ENCODE peak calls at places on chromosomes 4 and X, in five cellular contexts. Q is lung, L is fibroblast of lung, S is uterus, K is endodermal cell. G is an unnamed sample.

GRCh38 chr4:4392501-4393183 is 5.7 kb downstream of the NSG1 start:
- DNase-seq in S (no peak), Q (no peak), L (no peak), K (no peak), G (no peak)

GRCh38 chrX:149462849-149463248 is 42.3 kb downstream of the IDS start:
- DNase-seq in K (no peak), Q (no peak), S (no peak), L (peak; percentile 15), G (no peak)

GRCh38 chr4:183111452-183111885 is 12.4 kb downstream of the WWC2 start:
- DNase-seq in Q (no peak), S (no peak), K (no peak), L (no peak), G (no peak)

GRCh38 chrX:148135738-148136137 is 154.6 kb downstream of the FMR1NB start:
- DNase-seq in L (peak; percentile 12), K (no peak), Q (no peak), S (no peak), G (no peak)

GRCh38 chrX:99798951-99799350 is 611.1 kb downstream of the PCDH19 start:
- DNase-seq in S (no peak), Q (no peak), K (no peak), L (peak; percentile 22), G (no peak)

GRCh38 chr4:6727081-6727942 is 11.3 kb downstream of the BLOC1S4 start:
- DNase-seq in S (no peak), L (peak; percentile 73), K (peak; percentile 68), Q (no peak), G (peak; percentile 90)

GRCh38 chrX:125439194-125439849 is 119.7 kb downstream of the TEX13C start:
- DNase-seq in S (no peak), Q (no peak), K (no peak), L (no peak), G (no peak)

GRCh38 chr4:146267826-146268225 is 53.5 kb downstream of the REELD1 start:
- DNase-seq in S (no peak), Q (no peak), L (no peak), K (no peak), G (no peak)

GRCh38 chr4:53786632-53787031 is 195.3 kb upstream of the LNX1 start:
- DNase-seq in Q (no peak), L (no peak), S (peak; percentile 22), K (no peak), G (no peak)

GRCh38 chr4:38663021-38663800 is 788 bp upstream of the KLF3 start:
- DNase-seq in S (no peak), L (peak; percentile 44), Q (no peak), K (peak; percentile 83), G (no peak)
- H3K27me3 ChIP-seq in S (no peaks in the 10 kb centered on the region), L (no peaks in the 10 kb centered on the region), Q (no peaks in the 10 kb centered on the region), K (no peaks in the 10 kb centered on the region), G (no peaks in the 10 kb centered on the region)

DNA sequence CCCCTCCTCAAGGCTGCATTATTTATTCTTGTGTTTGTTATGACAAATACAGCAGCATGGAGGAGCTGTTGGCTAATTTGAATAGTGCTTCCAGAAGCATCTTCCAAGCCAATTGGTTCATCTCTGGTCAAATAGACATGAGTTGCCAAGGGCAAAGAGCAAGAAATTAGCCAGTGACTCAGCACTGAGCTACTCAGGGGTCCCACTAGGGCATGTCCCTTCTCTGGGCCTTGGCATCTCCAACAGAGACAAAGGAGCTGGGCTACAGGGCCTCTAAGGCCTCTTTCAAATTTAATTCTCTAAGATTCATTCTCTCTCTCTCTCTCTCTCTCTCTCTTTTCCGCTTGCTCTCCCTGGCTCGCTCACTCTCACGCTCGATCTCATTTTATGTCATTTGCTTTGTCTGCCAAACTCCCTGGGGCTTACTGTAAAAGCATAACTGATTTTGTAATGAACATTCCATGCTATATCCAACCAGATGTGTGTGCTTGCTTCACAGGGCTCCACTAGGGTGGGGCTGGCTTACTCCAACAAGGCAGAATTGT is 86.7 kb upstream of the MAGEA4 start:
- DNase-seq in K (no peak), L (peak; percentile 91), Q (no peak), S (peak; percentile 22), G (no peak)
- TF ChIP-seq CTCF in K (no peak), L (peak; percentile 15), Q (no peak), S (no peak), G (no peak)

DNA sequence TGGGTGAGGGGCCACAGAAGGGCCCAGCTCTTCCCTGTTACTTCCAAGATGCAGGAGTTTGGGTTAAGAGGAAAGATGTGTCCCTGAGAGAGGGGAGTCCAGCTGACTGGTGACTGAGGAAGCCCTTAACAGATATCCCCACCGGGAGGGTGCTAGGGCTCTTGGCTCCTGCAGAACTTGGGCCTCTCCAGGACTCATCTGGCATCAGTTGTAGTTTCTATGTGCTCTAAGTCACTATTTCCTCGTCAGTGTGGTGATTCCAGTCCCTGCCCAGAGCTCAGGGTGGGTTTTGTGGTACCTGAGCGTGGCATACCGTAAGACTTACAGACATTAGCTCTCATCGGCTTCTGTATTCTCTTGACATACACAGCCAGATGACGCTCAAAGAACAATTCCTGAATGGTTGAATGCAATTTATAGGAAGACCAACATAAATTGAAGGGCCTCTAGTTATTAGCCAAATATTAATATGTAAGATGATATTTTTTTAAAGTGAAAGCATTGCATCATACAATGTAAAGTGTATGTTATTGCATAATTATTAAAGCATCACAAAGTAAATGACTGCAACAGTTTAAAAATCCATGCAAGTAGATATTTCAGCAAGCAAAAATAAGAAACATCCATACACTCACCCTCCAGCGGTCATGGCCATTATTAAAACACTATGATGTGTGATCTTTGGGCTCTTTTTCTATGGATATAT is 195.5 kb downstream of the PTTG2 start:
- DNase-seq in L (no peak), Q (no peak), K (no peak), S (no peak), G (no peak)
- H3K27ac ChIP-seq in L (peak overlapping the region; percentile 26), Q (peak overlapping the region; percentile 20), K (no peak overlapping the region), S (no peak overlapping the region), G (no peak overlapping the region)

GRCh38 chrX:112868586-112868985 is 28.0 kb upstream of the AMOT start:
- DNase-seq in Q (no peak), K (no peak), S (no peak), L (no peak), G (no peak)
- H3K27me3 ChIP-seq in Q (no peaks in the 10 kb centered on the region), K (no peaks in the 10 kb centered on the region), S (no peaks in the 10 kb centered on the region), L (no peaks in the 10 kb centered on the region), G (peaks cover 14% of the 10 kb centered on the region)

GRCh38 chr4:40927108-40927507 is 177.4 kb downstream of the NSUN7 start:
- DNase-seq in S (no peak), L (no peak), K (no peak), Q (no peak), G (no peak)

GRCh38 chr4:40923326-40924095 is 173.8 kb downstream of the NSUN7 start:
- DNase-seq in L (no peak), K (no peak), S (no peak), Q (no peak), G (peak; percentile 68)

GRCh38 chr4:40924096-40924792 is 174.5 kb downstream of the NSUN7 start:
- DNase-seq in Q (peak; percentile 68), S (peak; percentile 38), L (peak; percentile 36), K (peak; percentile 90), G (peak; percentile 41)

GRCh38 chr4:40924793-40925117 is 175.0 kb downstream of the NSUN7 start:
- DNase-seq in L (no peak), K (no peak), Q (no peak), S (no peak), G (no peak)
- TF ChIP-seq CTCF in L (no peak), K (peak; percentile 23), Q (no peak), S (no peak), G (no peak)

DNA sequence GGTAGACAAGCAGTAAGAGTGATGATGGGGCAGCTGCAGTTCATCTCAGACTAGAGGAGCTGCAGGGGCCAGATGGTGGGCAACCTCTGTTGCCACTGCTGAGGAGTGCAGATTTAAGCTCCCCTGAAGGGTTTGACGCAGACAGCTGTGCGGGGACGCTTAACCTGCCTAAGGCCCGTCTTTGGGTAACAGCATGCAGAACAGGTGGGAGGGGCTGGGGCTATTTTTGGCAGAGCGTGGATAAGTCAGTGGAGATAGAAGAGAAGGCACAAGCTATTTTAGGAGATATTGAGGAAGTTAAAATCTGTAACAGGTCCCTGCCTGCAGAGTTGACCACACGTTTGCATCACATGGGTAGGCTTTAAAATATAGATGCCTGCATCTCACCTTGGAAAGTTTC is 10.5 kb downstream of the CD99 start:
- DNase-seq in L (no peak), Q (no peak), S (no peak), K (no peak), G (no peak)
- H3K27ac ChIP-seq in L (no peak overlapping the region), Q (no peak overlapping the region), S (no peak overlapping the region), K (no peak overlapping the region), G (no peak overlapping the region)

DNA sequence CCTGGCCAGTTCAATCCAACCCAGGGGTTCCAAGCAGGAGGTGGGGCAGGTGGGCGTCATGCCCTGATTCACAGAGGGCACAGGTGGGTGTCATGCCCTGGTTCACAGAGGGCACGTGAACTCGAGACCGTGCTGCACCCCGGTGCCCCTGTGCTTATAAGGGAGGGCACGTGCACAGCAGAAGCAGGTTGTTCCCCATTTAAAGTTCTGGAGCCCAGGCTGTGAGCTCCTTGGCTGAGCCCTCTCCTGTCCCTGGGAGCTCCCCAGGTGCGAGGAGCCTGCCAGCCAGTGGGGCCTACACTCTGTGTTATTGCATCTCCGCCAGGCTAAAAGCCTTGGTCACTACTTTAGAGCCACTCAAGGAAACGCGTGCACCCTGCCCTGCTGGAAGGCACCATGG is 3.2 kb upstream of the CPZ start:
- DNase-seq in S (no peak), L (no peak), K (no peak), Q (no peak), G (no peak)
- H3K27me3 ChIP-seq in S (no peaks in the 10 kb centered on the region), L (peaks cover 19% of the 10 kb centered on the region), K (peaks cover 7% of the 10 kb centered on the region), Q (no peaks in the 10 kb centered on the region), G (peaks cover 72% of the 10 kb centered on the region)

DNA sequence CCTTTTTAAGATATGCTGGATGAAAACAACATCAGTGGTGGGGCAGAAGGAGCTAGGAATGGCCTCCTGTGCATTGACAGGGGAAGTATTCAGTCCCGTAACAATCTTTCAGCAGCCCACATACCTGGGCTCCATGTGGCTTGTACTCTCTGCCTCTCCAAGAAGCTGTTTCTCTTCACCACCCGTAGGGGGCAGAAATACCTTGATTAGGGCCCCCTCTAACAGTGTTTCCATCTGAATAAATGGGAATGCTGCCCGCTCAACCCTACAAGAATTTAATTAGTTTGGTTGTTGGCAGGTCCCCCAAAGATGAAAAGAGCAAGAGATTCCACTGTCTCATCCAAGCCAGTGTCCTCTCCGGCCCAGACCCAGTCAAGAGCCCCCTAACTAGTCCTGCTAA is 155.2 kb downstream of the SMIM20 start:
- DNase-seq in S (no peak), L (peak; percentile 50), K (peak; percentile 64), Q (no peak), G (no peak)
- TF ChIP-seq CTCF in S (no peak), L (peak; percentile 59), K (peak; percentile 80), Q (peak; percentile 12), G (no peak)